ENCODE peak calls at places on chromosomes 5 and 9, in nine cellular contexts. N is adrenal gland; C is cardiac muscle cell; Q is effector memory CD4-positive, alpha-beta T cell; O is lower lobe of right lung; K is CD8-positive, alpha-beta T cell; W is gastrocnemius medialis; V is GM23248; J is thoracic aorta. M is an unnamed sample. For H3K4me1, H3K27me3 and H3K9me3, the result is how much of the 10 kb centered on the place peaks cover.

GRCh38 chr9:2227468-2227867 is 212.3 kb downstream of the SMARCA2 start:
- DNase-seq in K (no peak), Q (no peak), N (peak), J (no peak), O (no peak), V (peak), C (no peak), W (no peak), M (no peak)

GRCh38 chr5:123696948-123697347 is 185.0 kb downstream of the CSNK1G3 start:
- DNase-seq in J (no peak), O (no peak), W (peak), K (no peak), Q (no peak), N (peak), C (peak), V (peak), M (no peak)

GRCh38 chr9:75880556-75880955 is 9.9 kb upstream of the PCSK5 start:
- DNase-seq in W (no peak), J (no peak), V (peak), O (no peak), Q (no peak), C (no peak), N (no peak), K (no peak), M (no peak)

GRCh38 chr5:60488466-60489130 is 211.4 kb downstream of the DEPDC1B start:
- DNase-seq in N (no peak), K (no peak), Q (no peak), W (no peak), J (no peak), C (no peak), V (no peak), O (no peak), M (no peak)

GRCh38 chr5:90548069-90548593 is 10.5 kb upstream of the ADGRV1 start:
- DNase-seq in N (no peak), K (no peak), Q (no peak), V (no peak), W (no peak), J (no peak), O (peak), C (peak), M (no peak)

GRCh38 chr5:61768692-61769281 is 436.7 kb downstream of the ZSWIM6 start:
- DNase-seq in N (no peak), Q (no peak), O (no peak), W (no peak), J (no peak), K (no peak), C (peak), V (peak), M (no peak)

GRCh38 chr5:52840286-52841050 is 52.8 kb downstream of the ITGA1 start:
- DNase-seq in O (no peak), W (no peak), C (no peak), J (no peak), V (peak), N (no peak), K (no peak), Q (no peak), M (no peak)

GRCh38 chr9:102966999-102967398 is 28.1 kb upstream of the CYLC2 start:
- DNase-seq in N (no peak), Q (no peak), K (no peak), V (no peak), C (no peak), J (no peak), W (no peak), O (no peak), M (no peak)

GRCh38 chr5:66247176-66247960 is 103.3 kb downstream of the SREK1 start:
- DNase-seq in Q (no peak), J (no peak), K (no peak), W (no peak), N (no peak), O (no peak), V (peak), C (no peak), M (no peak)

GRCh38 chr9:138022121-138022741 is 144.6 kb downstream of the CACNA1B start:
- DNase-seq in J (no peak), O (peak), N (peak), W (no peak), Q (no peak), V (peak), C (peak), K (no peak), M (no peak)

GRCh38 chr5:112918136-112918535 is 3.9 kb downstream of the REEP5 start:
- DNase-seq in W (no peak), Q (no peak), O (no peak), C (no peak), N (no peak), J (no peak), K (no peak), V (no peak), M (no peak)
- H3K4me1 ChIP-seq in W (half or more), Q (under half), O (half or more), C (under half), N (half or more), J (under half), K (under half), V (under half), M (half or more)

GRCh38 chr5:169933624-169934023 is 46.7 kb downstream of the INSYN2B start:
- DNase-seq in J (no peak), K (no peak), W (no peak), C (no peak), Q (no peak), N (no peak), V (no peak), O (no peak), M (no peak)

GRCh38 chr5:169938439-169938838 is 41.9 kb downstream of the INSYN2B start:
- DNase-seq in J (no peak), N (no peak), W (no peak), C (no peak), O (no peak), V (no peak), Q (no peak), K (no peak), M (no peak)

GRCh38 chr5:169934990-169935389 is 45.3 kb downstream of the INSYN2B start:
- DNase-seq in Q (no peak), J (no peak), C (no peak), N (no peak), K (no peak), V (peak), O (no peak), W (no peak), M (no peak)

GRCh38 chr5:169933127-169933526 is 47.2 kb downstream of the INSYN2B start:
- DNase-seq in C (no peak), O (no peak), K (no peak), Q (no peak), V (no peak), N (no peak), W (no peak), J (no peak), M (no peak)
- H3K27me3 ChIP-seq in C (under half), O (under half), K (under half), Q (under half), V (under half), N (under half), W (under half), J (under half), M (under half)

GRCh38 chr5:143383988-143384387 is 19.5 kb downstream of the NR3C1 start:
- DNase-seq in W (no peak), J (no peak), K (no peak), C (no peak), Q (no peak), V (no peak), N (no peak), O (no peak), M (no peak)
- H3K9me3 ChIP-seq in W (under half), J (under half), K (under half), C (under half), Q (under half), V (under half), N (under half), O (under half), M (under half)

DNA sequence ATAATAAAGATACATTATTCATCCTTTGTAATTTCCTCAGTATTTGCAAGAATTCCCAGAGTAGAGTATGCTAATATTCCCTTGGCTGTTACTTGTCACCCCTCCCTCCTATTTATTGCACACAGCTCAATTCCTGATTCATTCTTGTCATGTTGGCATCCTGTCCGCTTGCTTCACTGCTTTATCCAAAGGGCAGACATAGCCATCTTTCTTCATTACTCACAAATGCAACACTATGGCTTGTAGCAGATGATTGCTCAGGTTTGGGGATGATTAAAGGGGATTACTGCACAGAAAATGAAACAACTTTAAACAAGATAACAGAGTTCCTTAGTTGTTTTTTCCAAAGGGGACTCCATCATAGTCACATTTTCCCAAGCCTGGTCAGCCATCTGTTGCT is 1.2 kb upstream of the IL33 start:
- DNase-seq in V (peak), C (no peak), N (no peak), W (no peak), Q (no peak), K (no peak), O (no peak), J (no peak), M (no peak)
- H3K4me1 ChIP-seq in V (under half), C (under half), N (under half), W (under half), Q (under half), K (under half), O (under half), J (under half), M (under half)

GRCh38 chr5:73499187-73499586 is 945 bp downstream of the BTF3 start:
- DNase-seq in W (no peak), K (no peak), J (no peak), O (no peak), C (no peak), V (peak), Q (no peak), N (no peak), M (no peak)
- H3K27me3 ChIP-seq in W (under half), K (under half), J (under half), O (under half), C (under half), V (under half), Q (under half), N (under half), M (under half)

DNA sequence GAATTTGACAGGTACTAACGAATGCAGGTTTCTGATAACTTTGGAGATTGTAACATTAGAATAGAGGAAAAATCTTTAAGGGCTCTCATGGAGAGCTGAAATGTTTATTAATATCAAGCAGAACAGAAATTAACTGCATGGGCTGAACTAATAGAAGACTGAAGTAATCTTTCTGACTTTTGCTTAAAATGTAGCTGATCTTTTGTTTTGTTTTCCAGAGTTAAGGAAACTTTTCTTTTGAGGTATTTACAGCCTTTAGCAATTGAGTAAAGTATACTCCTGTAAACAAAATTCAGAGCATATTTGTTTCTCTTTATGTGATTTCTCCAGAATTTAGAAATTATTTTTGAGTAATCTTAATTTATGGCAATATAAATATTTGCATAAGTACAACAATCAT is 43.9 kb downstream of the SHC3 start:
- DNase-seq in J (no peak), N (no peak), V (no peak), O (no peak), Q (no peak), K (no peak), C (no peak), W (no peak), M (no peak)
- H3K9me3 ChIP-seq in J (under half), N (under half), V (under half), O (under half), Q (under half), K (under half), C (under half), W (under half), M (under half)

GRCh38 chr9:134396258-134396742 is 70.0 kb downstream of the RXRA start:
- DNase-seq in N (no peak), O (peak), V (no peak), J (no peak), C (no peak), W (no peak), K (no peak), Q (peak), M (no peak)

GRCh38 chr9:134396825-134397224 is 70.6 kb downstream of the RXRA start:
- DNase-seq in W (no peak), Q (peak), N (no peak), K (peak), C (no peak), V (no peak), J (no peak), O (no peak), M (no peak)

GRCh38 chr9:134399435-134400056 is 73.3 kb downstream of the RXRA start:
- DNase-seq in V (peak), J (no peak), W (no peak), Q (no peak), C (no peak), O (no peak), K (no peak), N (peak), M (no peak)

GRCh38 chr9:134400283-134400682 is 74.0 kb downstream of the RXRA start:
- DNase-seq in W (no peak), V (no peak), C (no peak), K (no peak), O (no peak), N (no peak), Q (no peak), J (no peak), M (no peak)

GRCh38 chr9:134398756-134399155 is 72.5 kb downstream of the RXRA start:
- DNase-seq in Q (no peak), O (no peak), C (no peak), J (no peak), N (no peak), K (no peak), V (no peak), W (no peak), M (no peak)
- H3K4me1 ChIP-seq in Q (under half), O (half or more), C (under half), J (under half), N (half or more), K (under half), V (under half), W (half or more), M (under half)

GRCh38 chr9:109167716-109168115 is 667 bp upstream of the FRRS1L start:
- DNase-seq in N (no peak), J (no peak), W (no peak), K (no peak), Q (no peak), O (no peak), V (no peak), C (no peak), M (no peak)

GRCh38 chr9:109166171-109166770 is 778 bp downstream of the FRRS1L start:
- DNase-seq in J (no peak), V (no peak), O (no peak), K (no peak), W (no peak), N (no peak), Q (no peak), C (no peak), M (no peak)

GRCh38 chr9:109166771-109167601 is at the start of gene FRRS1L:
- DNase-seq in W (no peak), N (peak), Q (no peak), C (peak), J (no peak), K (no peak), V (peak), O (no peak), M (no peak)

GRCh38 chr9:109171926-109172325 is 4.9 kb upstream of the FRRS1L start:
- DNase-seq in O (no peak), W (no peak), V (peak), J (no peak), Q (no peak), C (no peak), K (no peak), N (no peak), M (no peak)

GRCh38 chr9:109168170-109168569 is 1.1 kb upstream of the FRRS1L start:
- DNase-seq in V (peak), O (no peak), N (no peak), Q (no peak), J (no peak), K (no peak), W (no peak), C (no peak), M (no peak)
- H3K27me3 ChIP-seq in V (under half), O (under half), N (under half), Q (under half), J (under half), K (under half), W (under half), C (half or more), M (half or more)

DNA sequence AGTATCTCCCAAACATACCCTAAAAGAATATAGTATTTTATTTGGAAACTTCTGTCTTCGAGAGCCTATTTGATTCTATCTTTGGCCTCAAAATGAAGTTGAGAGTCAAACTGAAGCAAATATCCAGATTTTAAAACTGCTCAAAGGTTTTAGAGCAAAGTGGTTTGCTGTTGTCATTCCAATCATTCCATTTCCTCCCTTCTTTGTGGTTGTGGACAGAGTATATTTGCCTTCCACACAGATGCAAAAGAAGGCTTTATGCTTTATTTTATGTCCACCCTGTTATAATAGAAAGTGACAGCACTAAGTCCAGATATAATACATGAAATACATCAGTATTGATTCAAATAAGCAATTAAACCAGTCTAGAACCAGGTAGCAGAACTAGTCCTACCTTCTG is 12.4 kb downstream of the GZMK start:
- DNase-seq in C (no peak), Q (no peak), V (peak), N (no peak), J (no peak), W (no peak), K (no peak), O (no peak), M (no peak)
- H3K9me3 ChIP-seq in C (under half), Q (under half), V (under half), N (under half), J (under half), W (under half), K (under half), O (under half), M (under half)